ENCODE peak calls at places on chromosomes 4 and X, in eight cellular contexts. F is anterior cingulate cortex; T is NCI-H2029 treated with DMSO at 0.1 percent for 48 hours; L is amniotic stem cell; R is neural progenitor cell; H is kidney tubule cell; D is activated CD4-positive, alpha-beta T cell treated with anti-CD3 and anti-CD28 coated beads, Interleukin-2, amount 50 U/mL, for 1 hour; J is activated CD4-positive, CD25-positive, alpha-beta regulatory T cell. P is an unnamed sample.

GRCh38 chr4:7398104-7398423 is 36.7 kb downstream of the PSAPL1 start:
- DNase-seq in R (no peak), L (no peak), D (no peak), F (no peak), J (no peak), H (peak; percentile 25), T (peak; percentile 87), P (no peak)

GRCh38 chrX:130263016-130263415 is 5.7 kb downstream of the ZNF280C start:
- DNase-seq in J (no peak), H (no peak), F (no peak), R (no peak), L (no peak), D (no peak), T (no peak), P (no peak)

GRCh38 chr4:146342600-146343192 is 128.4 kb downstream of the REELD1 start:
- DNase-seq in F (no peak), H (peak; percentile 34), J (no peak), L (peak; percentile 15), D (peak; percentile 18), R (peak; percentile 34), T (no peak), P (peak; percentile 15)

GRCh38 chrX:80807606-80808159 is 2.0 kb downstream of the BRWD3 start:
- DNase-seq in R (no peak), F (no peak), T (no peak), L (no peak), D (no peak), J (no peak), H (no peak), P (no peak)

GRCh38 chr4:96073446-96073845 is 233.6 kb downstream of the PDHA2 start:
- DNase-seq in F (no peak), R (no peak), H (no peak), L (no peak), J (no peak), T (no peak), D (no peak), P (no peak)

GRCh38 chr4:147078362-147078761 is 132.7 kb upstream of the TTC29 start:
- DNase-seq in F (no peak), H (no peak), T (no peak), R (no peak), D (no peak), J (no peak), L (no peak), P (no peak)

GRCh38 chrX:14529288-14529989 is at the start of gene GLRA2:
- DNase-seq in D (peak; percentile 1), F (peak; percentile 1), H (peak; percentile 4), T (no peak), R (peak; percentile 82), J (no peak), L (no peak), P (peak; percentile 9)

GRCh38 chr4:183324619-183325018 is 2.4 kb upstream of the CLDN24 start:
- DNase-seq in T (no peak), R (no peak), D (no peak), F (no peak), H (no peak), J (no peak), L (no peak), P (no peak)

GRCh38 chr4:173231916-173232315 is 63.3 kb downstream of the GALNT7 start:
- DNase-seq in F (no peak), H (peak; percentile 50), T (no peak), D (no peak), L (no peak), R (no peak), J (no peak), P (no peak)

GRCh38 chr4:145734051-145734450 is 54.1 kb downstream of the C4orf51 start:
- DNase-seq in R (no peak), F (no peak), T (no peak), J (no peak), D (no peak), L (no peak), H (no peak), P (no peak)

GRCh38 chr4:140250989-140251552 is 97.1 kb upstream of the MAML3 start:
- DNase-seq in D (no peak), H (peak; percentile 54), R (no peak), J (no peak), L (no peak), T (no peak), F (no peak), P (no peak)

GRCh38 chr4:112516401-112517066 is 554 bp upstream of the NEUROG2 start:
- DNase-seq in D (no peak), H (no peak), T (no peak), F (no peak), J (no peak), R (peak; percentile 96), L (no peak), P (no peak)

GRCh38 chr4:110970642-110971041 is 347.8 kb upstream of the PITX2 start:
- DNase-seq in R (peak; percentile 79), J (no peak), H (peak; percentile 68), D (no peak), T (no peak), L (peak; percentile 35), F (no peak), P (no peak)

GRCh38 chr4:16676247-16676646 is 222.2 kb downstream of the LDB2 start:
- DNase-seq in T (no peak), L (no peak), J (no peak), D (no peak), R (no peak), F (no peak), H (no peak), P (no peak)

GRCh38 chrX:50814701-50815476 is 895 bp upstream of the SHROOM4 start:
- DNase-seq in H (peak; percentile 29), T (no peak), F (no peak), R (no peak), D (no peak), J (no peak), L (no peak), P (no peak)

GRCh38 chr4:917992-918391 is 14.1 kb downstream of the GAK start:
- DNase-seq in R (no peak), L (no peak), D (no peak), T (no peak), F (no peak), H (no peak), J (no peak), P (no peak)

GRCh38 chrX:16695079-16695676 is 17.3 kb downstream of the CTPS2 start:
- DNase-seq in T (no peak), D (peak; percentile 62), F (peak; percentile 11), J (peak; percentile 60), R (peak; percentile 68), L (peak; percentile 11), H (peak; percentile 56), P (peak; percentile 58)

GRCh38 chrX:110881971-110882370 is 86.4 kb upstream of the CHRDL1 start:
- DNase-seq in D (no peak), H (no peak), J (no peak), L (no peak), T (no peak), F (no peak), R (no peak), P (no peak)

GRCh38 chr4:92305148-92305877 is 1.5 kb downstream of the GRID2 start:
- DNase-seq in D (no peak), R (peak; percentile 94), L (no peak), J (no peak), F (peak; percentile 77), H (peak; percentile 43), T (no peak), P (no peak)

GRCh38 chr4:142402925-142403324 is 443.2 kb downstream of the INPP4B start:
- DNase-seq in R (no peak), D (no peak), F (no peak), L (no peak), T (no peak), H (peak; percentile 23), J (peak; percentile 1), P (no peak)

GRCh38 chr4:47525154-47525819 is 40.2 kb downstream of the ATP10D start:
- DNase-seq in H (peak; percentile 82), T (no peak), D (no peak), L (peak; percentile 74), F (no peak), R (no peak), J (no peak), P (no peak)

GRCh38 chrX:73262991-73263390 is 48.3 kb upstream of the NAP1L2 start:
- DNase-seq in L (peak; percentile 1), T (no peak), H (peak; percentile 20), R (peak; percentile 20), J (no peak), D (no peak), F (no peak), P (no peak)

GRCh38 chrX:3651272-3651671 is 62.2 kb downstream of the PRKX start:
- DNase-seq in D (no peak), F (no peak), R (no peak), T (no peak), J (no peak), H (peak; percentile 44), L (no peak), P (no peak)

GRCh38 chr4:140047017-140047640 is 106.9 kb downstream of the MAML3 start:
- DNase-seq in J (no peak), F (no peak), T (no peak), R (peak; percentile 51), H (no peak), L (no peak), D (no peak), P (peak; percentile 50)

GRCh38 chrX:113399501-113400192 is 559.0 kb upstream of the AMOT start:
- DNase-seq in H (peak; percentile 28), J (no peak), F (no peak), D (no peak), T (no peak), L (no peak), R (no peak), P (no peak)

GRCh38 chr4:78629991-78630541 is 78.5 kb downstream of the ANXA3 start:
- DNase-seq in R (no peak), L (no peak), T (no peak), H (peak; percentile 50), D (no peak), F (no peak), J (no peak), P (no peak)

GRCh38 chr4:153513596-153513995 is 47.4 kb downstream of the TMEM131L start:
- DNase-seq in J (no peak), L (no peak), F (no peak), T (no peak), R (no peak), H (peak; percentile 45), D (no peak), P (no peak)

GRCh38 chr4:147492761-147493160 is 11.9 kb downstream of the EDNRA start:
- DNase-seq in R (no peak), D (no peak), J (no peak), T (no peak), H (peak; percentile 12), L (no peak), F (no peak), P (peak; percentile 46)

GRCh38 chr4:118772149-118773081 is 63.5 kb downstream of the SEC24D start:
- DNase-seq in J (no peak), H (peak; percentile 56), T (peak; percentile 16), D (no peak), F (no peak), L (no peak), R (peak; percentile 51), P (no peak)

GRCh38 chr4:139736661-139737060 is 71.0 kb downstream of the MGST2 start:
- DNase-seq in J (no peak), R (peak; percentile 59), T (no peak), L (no peak), D (no peak), F (no peak), H (no peak), P (no peak)

GRCh38 chr4:19167321-19167720 is 1084.4 kb upstream of the SLIT2 start:
- DNase-seq in L (no peak), H (no peak), D (no peak), F (no peak), R (no peak), J (no peak), T (no peak), P (no peak)

GRCh38 chr4:174521800-174522182 is 497 bp downstream of the HPGD start:
- DNase-seq in H (peak; percentile 42), T (peak; percentile 19), J (no peak), L (no peak), F (no peak), D (no peak), R (peak; percentile 39), P (no peak)

GRCh38 chr4:2248044-2248780 is 6.3 kb upstream of the HAUS3 start:
- DNase-seq in F (no peak), H (no peak), R (no peak), T (no peak), D (no peak), L (no peak), J (no peak), P (peak; percentile 15)

GRCh38 chrX:410296-410695 is 23.6 kb upstream of the PPP2R3B start:
- DNase-seq in R (no peak), H (no peak), T (no peak), D (no peak), J (no peak), F (no peak), L (no peak), P (no peak)